ENCODE peak calls at places on chromosomes 13 and 19, in five cellular contexts. D is HS-27A, Z is SW480, Q is iPS-NIHi11, L is BJ. V is an unnamed sample.

GRCh38 chr13:75978815-75979214 is 342.7 kb downstream of the LMO7 start:
- DNase-seq in D (no peak), Z (no peak), Q (no peak), L (no peak), V (no peak)

GRCh38 chr13:45166858-45167257 is 34.0 kb downstream of the KCTD4 start:
- DNase-seq in D (no peak), Z (no peak), Q (no peak), L (no peak), V (no peak)

GRCh38 chr19:28727133-28727834 is 485.7 kb downstream of the UQCRFS1 start:
- DNase-seq in D (no peak), Z (no peak), Q (peak; percentile 95), L (no peak), V (peak; percentile 43)

GRCh38 chr13:65808061-65808460 is 1422.1 kb downstream of the PCDH9 start:
- DNase-seq in D (peak; percentile 29), Z (no peak), Q (no peak), L (no peak), V (no peak)

GRCh38 chr13:33193428-33193974 is 92.1 kb downstream of the STARD13 start:
- DNase-seq in D (no peak), Z (no peak), Q (no peak), L (no peak), V (peak; percentile 73)

GRCh38 chr13:87867426-87867825 is 196.3 kb downstream of the SLITRK5 start:
- DNase-seq in D (no peak), Z (no peak), Q (no peak), L (no peak), V (no peak)

GRCh38 chr13:113542751-113543424 is 41.7 kb upstream of the TFDP1 start:
- DNase-seq in D (no peak), Z (no peak), Q (no peak), L (no peak), V (peak; percentile 56)

GRCh38 chr13:50156140-50156539 is 140.9 kb downstream of the KCNRG start:
- DNase-seq in D (no peak), Z (no peak), Q (no peak), L (no peak), V (no peak)

GRCh38 chr13:102598061-102598460 is 1.3 kb downstream of the TPP2 start:
- DNase-seq in D (no peak), Z (no peak), Q (no peak), L (no peak), V (no peak)

GRCh38 chr13:91722267-91722884 is 324.0 kb downstream of the GPC5 start:
- DNase-seq in D (no peak), Z (peak; percentile 41), Q (peak; percentile 23), L (no peak), V (peak; percentile 36)

GRCh38 chr19:47402504-47402903 is 16.8 kb downstream of the MEIS3 start:
- DNase-seq in D (no peak), Z (no peak), Q (no peak), L (no peak), V (no peak)

GRCh38 chr19:10269333-10270179 is 1.4 kb upstream of the ICAM1 start:
- DNase-seq in D (no peak), Z (peak; percentile 60), Q (peak; percentile 86), L (no peak), V (peak; percentile 87)